ENCODE peak calls at places on chromosomes 11 and 22, in four cellular contexts. One of them, this sample, is unnamed.

GRCh38 chr11:69374110-69374981 is 80.4 kb downstream of the MYEOV start:
- DNase-seq in hypothalamus: no peak
- DNase-seq in right lobe of liver: no peak
- DNase-seq in neural crest cell: no peak
- DNase-seq in this sample: no peak

GRCh38 chr11:123434911-123435310 is 4.8 kb downstream of the GRAMD1B start:
- DNase-seq in neural crest cell: no peak
- DNase-seq in hypothalamus: no peak
- DNase-seq in right lobe of liver: no peak
- DNase-seq in this sample: no peak

GRCh38 chr11:7555067-7555699 is 41.4 kb downstream of the PPFIBP2 start:
- DNase-seq in neural crest cell: no peak
- DNase-seq in hypothalamus: peak
- DNase-seq in right lobe of liver: peak
- DNase-seq in this sample: no peak

GRCh38 chr11:86116386-86116726 is 47.5 kb upstream of the PICALM start:
- DNase-seq in hypothalamus: no peak
- DNase-seq in neural crest cell: no peak
- DNase-seq in right lobe of liver: no peak
- DNase-seq in this sample: peak

GRCh38 chr11:132620423-132620822 is 911.9 kb downstream of the OPCML start:
- DNase-seq in neural crest cell: no peak
- DNase-seq in right lobe of liver: no peak
- DNase-seq in hypothalamus: no peak
- DNase-seq in this sample: no peak

GRCh38 chr22:22113701-22114100 is 130.9 kb upstream of the VPREB1 start:
- DNase-seq in hypothalamus: no peak
- DNase-seq in right lobe of liver: no peak
- DNase-seq in neural crest cell: no peak
- DNase-seq in this sample: no peak

GRCh38 chr11:132941024-132941646 is 591.2 kb downstream of the OPCML start:
- DNase-seq in neural crest cell: peak
- DNase-seq in right lobe of liver: no peak
- DNase-seq in hypothalamus: no peak
- DNase-seq in this sample: peak

GRCh38 chr11:44608654-44609027 is 43.2 kb downstream of the CD82 start:
- DNase-seq in right lobe of liver: no peak
- DNase-seq in neural crest cell: no peak
- DNase-seq in hypothalamus: no peak
- DNase-seq in this sample: no peak

GRCh38 chr11:46367244-46367915 is 14.1 kb upstream of the MDK start:
- DNase-seq in right lobe of liver: peak
- DNase-seq in hypothalamus: no peak
- DNase-seq in neural crest cell: peak
- DNase-seq in this sample: peak

GRCh38 chr11:83881428-83881827 is 595.3 kb upstream of the CCDC90B start:
- DNase-seq in neural crest cell: no peak
- DNase-seq in right lobe of liver: no peak
- DNase-seq in hypothalamus: no peak
- DNase-seq in this sample: peak

GRCh38 chr22:37887610-37888378 is 18.3 kb upstream of the MICALL1 start:
- DNase-seq in neural crest cell: no peak
- DNase-seq in hypothalamus: no peak
- DNase-seq in right lobe of liver: no peak
- DNase-seq in this sample: peak

GRCh38 chr11:134541951-134542350 is 129.9 kb upstream of the B3GAT1 start:
- DNase-seq in neural crest cell: no peak
- DNase-seq in right lobe of liver: no peak
- DNase-seq in hypothalamus: no peak
- DNase-seq in this sample: no peak

GRCh38 chr11:84923489-84923888 is 703.7 kb downstream of the DLG2 start:
- DNase-seq in right lobe of liver: no peak
- DNase-seq in hypothalamus: no peak
- DNase-seq in neural crest cell: no peak
- DNase-seq in this sample: no peak

GRCh38 chr11:61971177-61972111 is 4.0 kb upstream of the FTH1 start:
- DNase-seq in right lobe of liver: peak
- DNase-seq in neural crest cell: peak
- DNase-seq in hypothalamus: peak
- DNase-seq in this sample: peak

GRCh38 chr11:62879554-62879953 is 1.1 kb upstream of the SLC3A2 start:
- DNase-seq in hypothalamus: no peak
- DNase-seq in neural crest cell: no peak
- DNase-seq in right lobe of liver: no peak
- DNase-seq in this sample: peak